ENCODE peak calls at places on chromosomes 12 and 14, in four cellular contexts. U is prostate gland, W is HCT116, L is right lobe of liver. X is an unnamed sample.

GRCh38 chr14:95529242-95529641 is 5.6 kb upstream of the GLRX5 start:
- DNase-seq in U (no peak), W (no peak), L (no peak), X (no peak)

GRCh38 chr12:128930591-128930990 is 77.3 kb downstream of the GLT1D1 start:
- DNase-seq in U (no peak), W (no peak), L (no peak), X (no peak)

GRCh38 chr14:104126753-104127152 is 11.6 kb upstream of the KIF26A start:
- DNase-seq in U (no peak), W (no peak), L (no peak), X (no peak)

GRCh38 chr12:28024231-28024995 is 51.9 kb upstream of the PTHLH start:
- DNase-seq in U (no peak), W (no peak), L (no peak), X (no peak)

GRCh38 chr12:71439613-71440392 is at the start of gene LGR5:
- DNase-seq in U (no peak), W (no peak), L (no peak), X (no peak)

GRCh38 chr12:1204581-1205121 is 213.6 kb downstream of the ERC1 start:
- DNase-seq in U (no peak), W (no peak), L (no peak), X (no peak)

GRCh38 chr12:13573698-13574321 is 377.3 kb downstream of the EMP1 start:
- DNase-seq in U (no peak), W (peak; percentile 87), L (no peak), X (no peak)

GRCh38 chr14:31986405-31986804 is 90.7 kb upstream of the ARHGAP5 start:
- DNase-seq in U (no peak), W (no peak), L (no peak), X (no peak)

GRCh38 chr14:88612981-88613380 is 50.1 kb downstream of the ZC3H14 start:
- DNase-seq in U (no peak), W (no peak), L (no peak), X (no peak)

GRCh38 chr12:46944104-46944503 is 118.3 kb upstream of the SLC38A4 start:
- DNase-seq in U (no peak), W (peak; percentile 37), L (no peak), X (no peak)

GRCh38 chr12:124289634-124290600 is 5.0 kb upstream of the RFLNA start:
- DNase-seq in U (no peak), W (no peak), L (peak; percentile 24), X (no peak)

GRCh38 chr14:100221419-100222218 is 17.3 kb upstream of the YY1 start:
- DNase-seq in U (peak; percentile 44), W (no peak), L (no peak), X (peak; percentile 79)

GRCh38 chr12:51620448-51620847 is 29.4 kb downstream of the SCN8A start:
- DNase-seq in U (no peak), W (no peak), L (no peak), X (no peak)

GRCh38 chr12:65742481-65742971 is 81.8 kb upstream of the HMGA2 start:
- DNase-seq in U (no peak), W (no peak), L (no peak), X (no peak)

GRCh38 chr12:116188581-116188980 is 88.9 kb downstream of the MED13L start:
- DNase-seq in U (no peak), W (no peak), L (no peak), X (no peak)

GRCh38 chr12:55745361-55746146 is 2.6 kb downstream of the GDF11 start:
- DNase-seq in U (no peak), W (no peak), L (no peak), X (no peak)

GRCh38 chr14:81211844-81212243 is 8.9 kb downstream of the GTF2A1 start:
- DNase-seq in U (no peak), W (no peak), L (no peak), X (peak; percentile 26)

GRCh38 chr12:17372508-17372907 is 717.5 kb downstream of the RERGL start:
- DNase-seq in U (no peak), W (no peak), L (no peak), X (no peak)

GRCh38 chr12:88952543-88952942 is 372.3 kb upstream of the KITLG start:
- DNase-seq in U (no peak), W (peak; percentile 65), L (no peak), X (no peak)

GRCh38 chr14:74886001-74886400 is 4.3 kb downstream of the DLST start:
- DNase-seq in U (no peak), W (no peak), L (no peak), X (no peak)

GRCh38 chr14:102898776-102899515 is 23.5 kb upstream of the AMN start:
- DNase-seq in U (no peak), W (no peak), L (no peak), X (peak; percentile 32)

DNA sequence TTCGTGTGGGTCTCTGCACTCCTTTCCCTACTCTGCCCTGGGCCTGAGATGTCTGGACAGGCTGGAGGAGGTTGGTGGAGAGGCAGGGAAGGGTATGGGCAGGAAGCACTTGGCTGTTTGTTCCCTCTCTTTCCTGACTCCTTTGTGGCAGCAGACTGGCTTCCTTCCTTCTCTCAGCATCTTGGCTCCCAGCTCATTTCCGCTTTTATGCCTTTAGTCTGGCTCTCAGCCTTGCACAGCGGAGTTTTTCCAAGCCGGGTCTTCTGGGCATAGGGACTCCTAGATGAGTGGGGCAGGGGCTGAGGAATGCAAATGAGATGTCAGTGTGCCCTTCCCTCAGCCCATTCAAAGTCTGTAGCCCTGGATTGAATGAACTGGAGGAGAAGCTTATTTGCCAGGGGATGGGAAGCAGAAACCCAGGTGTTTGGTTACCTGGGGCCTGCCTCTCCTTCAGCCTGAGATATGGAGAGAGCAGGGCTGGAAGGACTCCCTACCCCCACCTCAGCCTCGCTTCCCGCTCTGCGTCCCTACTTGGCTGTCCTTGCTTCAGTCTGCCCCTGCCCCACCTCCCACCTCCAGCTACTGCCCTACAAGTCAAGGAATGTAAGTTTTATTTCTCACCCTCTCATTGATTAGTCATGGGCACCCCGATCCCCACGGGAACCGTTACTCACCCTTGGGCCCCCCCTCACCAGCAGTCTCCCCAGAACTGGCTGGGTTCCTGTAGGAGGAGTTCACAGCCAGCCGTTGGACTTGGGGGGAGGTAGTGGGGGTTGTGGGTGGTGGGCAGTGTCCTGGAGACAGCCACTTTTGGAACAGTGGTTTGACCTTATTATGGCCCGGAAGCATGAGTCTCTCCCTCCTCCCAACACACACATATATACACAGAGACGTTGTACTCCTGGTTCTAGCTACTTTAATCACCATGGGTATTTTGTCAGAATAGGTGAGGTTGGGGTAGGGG is 9.3 kb upstream of the ITGA5 start:
- DNase-seq in U (no peak), W (no peak), L (no peak), X (peak; percentile 48)
- H3K27me3 ChIP-seq in U (no peaks in the 10 kb centered on the region), W (no peaks in the 10 kb centered on the region), L (no peaks in the 10 kb centered on the region), X (no peaks in the 10 kb centered on the region)

DNA sequence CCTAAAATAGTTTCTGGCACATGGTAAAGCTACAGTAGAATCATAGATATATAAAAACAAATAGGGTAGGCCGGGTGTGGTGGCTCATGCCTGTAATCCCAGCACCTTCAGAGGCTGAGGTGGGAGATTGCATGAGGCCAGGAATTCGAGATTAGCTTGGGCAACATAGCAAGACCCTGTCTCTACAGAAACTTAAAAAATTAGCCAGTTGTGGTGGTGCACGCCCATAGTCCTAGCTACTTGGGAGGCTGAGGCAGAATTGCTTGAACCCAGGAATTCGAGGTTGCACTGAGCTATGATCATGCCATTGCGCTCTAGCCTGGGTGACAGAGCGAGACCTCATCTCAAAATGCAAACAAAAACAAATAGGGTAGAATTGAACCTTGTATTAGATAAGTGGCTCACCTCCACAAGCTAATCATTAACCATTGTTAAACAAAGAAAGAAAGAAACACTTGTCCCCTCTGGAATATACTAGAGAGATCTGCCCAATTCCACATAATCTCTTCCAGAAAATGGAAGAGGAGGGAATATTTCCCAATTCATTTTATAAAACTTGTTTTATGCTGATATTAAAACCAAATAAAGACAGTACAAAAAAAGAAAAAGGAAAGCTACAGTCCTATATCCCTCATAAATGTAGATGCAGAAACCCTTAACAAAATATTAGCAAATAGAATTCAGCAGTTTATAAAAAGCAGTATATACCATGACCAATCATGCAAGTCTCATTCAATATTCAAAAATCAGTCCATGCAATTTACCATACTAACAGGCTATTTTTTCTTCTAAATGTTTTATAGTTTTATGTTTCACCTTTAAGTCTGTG is 22.7 kb upstream of the DHRS2 start:
- DNase-seq in U (no peak), W (no peak), L (no peak), X (no peak)
- TF ChIP-seq POLR2A in U (no peak), W (no peak), L (no peak), X (no peak)

DNA sequence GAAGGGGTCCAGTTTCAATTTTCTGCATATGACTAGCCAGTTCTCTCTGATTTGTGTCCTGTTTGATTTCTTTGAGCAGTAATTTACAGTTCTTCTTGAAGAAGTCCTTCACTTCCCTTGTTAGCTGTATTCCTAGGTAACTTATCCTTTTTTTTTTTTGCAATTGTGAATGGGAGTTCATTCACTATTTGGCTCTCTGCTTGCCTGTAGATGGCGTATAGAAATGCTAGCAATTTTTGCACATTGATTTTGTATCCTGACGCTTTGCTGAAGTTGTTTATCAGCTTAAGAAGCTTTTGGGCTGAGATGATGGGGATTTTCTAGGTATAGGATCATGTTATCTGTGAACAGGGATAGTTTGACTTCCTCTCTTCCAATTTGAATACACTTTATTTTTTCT is 77.6 kb upstream of the NID2 start:
- DNase-seq in U (no peak), W (no peak), L (no peak), X (no peak)
- TF ChIP-seq CTCF in U (no peak), W (no peak), L (no peak), X (no peak)

GRCh38 chr14:85426068-85426935 is 103.6 kb upstream of the FLRT2 start:
- DNase-seq in U (no peak), W (no peak), L (no peak), X (no peak)
- H3K27me3 ChIP-seq in U (no peaks in the 10 kb centered on the region), W (no peaks in the 10 kb centered on the region), L (no peaks in the 10 kb centered on the region), X (no peaks in the 10 kb centered on the region)

GRCh38 chr12:49744363-49744885 is 3.1 kb downstream of the TMBIM6 start:
- DNase-seq in U (no peak), W (no peak), L (no peak), X (no peak)

GRCh38 chr12:49750994-49751393 is 9.6 kb downstream of the TMBIM6 start:
- DNase-seq in U (no peak), W (no peak), L (no peak), X (no peak)

GRCh38 chr12:49748800-49749199 is 7.4 kb downstream of the TMBIM6 start:
- DNase-seq in U (no peak), W (no peak), L (no peak), X (no peak)

GRCh38 chr12:49748306-49748705 is 6.9 kb downstream of the TMBIM6 start:
- DNase-seq in U (no peak), W (no peak), L (no peak), X (no peak)

GRCh38 chr12:49750027-49750977 is 8.9 kb downstream of the TMBIM6 start:
- DNase-seq in U (no peak), W (peak; percentile 54), L (no peak), X (no peak)
- TF ChIP-seq POLR2A in U (no peak), W (no peak), L (no peak), X (no peak)

GRCh38 chr14:22836301-22837058 is at the start of gene MMP14:
- DNase-seq in U (peak; percentile 81), W (no peak), L (peak; percentile 61), X (peak; percentile 86)
- TF ChIP-seq CTCF in U (peak; percentile 33), W (peak; percentile 3), L (peak; percentile 9), X (no peak)

GRCh38 chr14:101458536-101459391 is 102.5 kb upstream of the DIO3 start:
- DNase-seq in U (no peak), W (no peak), L (no peak), X (no peak)
- H3K27me3 ChIP-seq in U (peaks cover 24% of the 10 kb centered on the region), W (no peaks in the 10 kb centered on the region), L (peaks cover 29% of the 10 kb centered on the region), X (peaks cover 19% of the 10 kb centered on the region)

X was measured in upper lobe of left lung.